ENCODE peak calls at places on chromosomes 13 and 19, in four cellular contexts. R is ovary, A is heart left ventricle, Y is PC-3. D is an unnamed sample.

GRCh38 chr13:44762946-44763345 is 186.8 kb upstream of the TSC22D1 start:
- DNase-seq in R (no peak), Y (no peak), A (no peak), D (no peak)

GRCh38 chr13:47678201-47678963 is 322.7 kb downstream of the SUCLA2 start:
- DNase-seq in R (no peak), A (no peak), Y (no peak), D (no peak)

GRCh38 chr19:5547881-5548280 is 19.9 kb downstream of the TINCR start:
- DNase-seq in Y (peak; percentile 81), A (no peak), R (no peak), D (no peak)

GRCh38 chr13:42384265-42384664 is 112.3 kb downstream of the AKAP11 start:
- DNase-seq in A (no peak), Y (peak; percentile 59), R (no peak), D (no peak)

GRCh38 chr13:112102243-112102642 is 35.3 kb downstream of the SOX1 start:
- DNase-seq in A (no peak), R (no peak), Y (peak; percentile 6), D (peak; percentile 5)

GRCh38 chr13:43573787-43574562 is 212.8 kb downstream of the ENOX1 start:
- DNase-seq in R (no peak), Y (no peak), A (no peak), D (no peak)

GRCh38 chr13:21671793-21672680 is 1.2 kb downstream of the FGF9 start:
- DNase-seq in Y (no peak), A (no peak), R (no peak), D (no peak)

GRCh38 chr13:42592915-42593718 is 19.2 kb downstream of the TNFSF11 start:
- DNase-seq in Y (no peak), A (no peak), R (no peak), D (no peak)

GRCh38 chr13:95643814-95644598 is 500 bp downstream of the DZIP1 start:
- DNase-seq in A (peak; percentile 61), R (peak; percentile 51), Y (no peak), D (no peak)

GRCh38 chr19:31214086-31214485 is 135.2 kb downstream of the TSHZ3 start:
- DNase-seq in Y (peak; percentile 80), A (peak; percentile 71), R (no peak), D (peak; percentile 77)

GRCh38 chr13:99417151-99417820 is 84.0 kb upstream of the TM9SF2 start:
- DNase-seq in A (no peak), R (no peak), Y (no peak), D (no peak)

GRCh38 chr19:56079609-56080008 is 41.5 kb downstream of the ZNF787 start:
- DNase-seq in A (no peak), Y (no peak), R (no peak), D (no peak)

GRCh38 chr13:32323912-32324311 is 8.6 kb downstream of the BRCA2 start:
- DNase-seq in R (no peak), Y (peak; percentile 57), A (no peak), D (no peak)

GRCh38 chr13:109835321-109835720 is 48.9 kb upstream of the IRS2 start:
- DNase-seq in R (no peak), Y (no peak), A (no peak), D (no peak)

GRCh38 chr13:91805605-91806004 is 407.2 kb downstream of the GPC5 start:
- DNase-seq in R (no peak), A (no peak), Y (peak; percentile 4), D (no peak)

GRCh38 chr19:42216653-42217521 is 590 bp downstream of the DEDD2 start:
- DNase-seq in A (peak; percentile 68), R (peak; percentile 69), Y (peak; percentile 15), D (no peak)

GRCh38 chr19:3047307-3048189 is 14.7 kb downstream of the TLE5 start:
- DNase-seq in Y (peak; percentile 58), R (peak; percentile 88), A (peak; percentile 86), D (peak; percentile 96)

GRCh38 chr19:46076951-46077814 is 36.4 kb upstream of the IGFL4 start:
- DNase-seq in Y (peak; percentile 81), A (no peak), R (no peak), D (no peak)

GRCh38 chr13:62482351-62482750 is 1066.7 kb upstream of the PCDH20 start:
- DNase-seq in Y (peak; percentile 15), R (no peak), A (no peak), D (no peak)

GRCh38 chr13:49620170-49620621 is 8.1 kb upstream of the ARL11 start:
- DNase-seq in R (no peak), Y (no peak), A (no peak), D (no peak)

GRCh38 chr19:42114412-42114811 is 17.8 kb downstream of the POU2F2 start:
- DNase-seq in Y (no peak), A (no peak), R (no peak), D (no peak)

GRCh38 chr13:95418946-95419345 is 117.7 kb upstream of the ABCC4 start:
- DNase-seq in Y (no peak), R (no peak), A (no peak), D (no peak)

GRCh38 chr13:34128661-34129060 is 310.7 kb downstream of the RFC3 start:
- DNase-seq in R (no peak), A (no peak), Y (peak; percentile 68), D (no peak)

GRCh38 chr19:41437944-41438574 is 1.7 kb downstream of the DMAC2 start:
- DNase-seq in R (no peak), A (no peak), Y (no peak), D (no peak)

GRCh38 chr13:79533781-79534400 is 52.9 kb downstream of the NDFIP2 start:
- DNase-seq in R (no peak), Y (no peak), A (no peak), D (no peak)

GRCh38 chr13:107960301-107960700 is 255.0 kb downstream of the LIG4 start:
- DNase-seq in A (no peak), Y (no peak), R (no peak), D (no peak)

GRCh38 chr13:33119886-33120543 is 103.8 kb downstream of the KL start:
- DNase-seq in R (no peak), Y (peak; percentile 96), A (no peak), D (no peak)

GRCh38 chr13:45055198-45055901 is 65.0 kb upstream of the GTF2F2 start:
- DNase-seq in Y (peak; percentile 93), R (no peak), A (no peak), D (no peak)

GRCh38 chr19:1324792-1325567 is 39.3 kb downstream of the EFNA2 start:
- DNase-seq in R (peak; percentile 66), A (no peak), Y (peak; percentile 63), D (peak; percentile 83)

GRCh38 chr19:42512743-42513304 is 15.5 kb downstream of the CEACAM1 start:
- DNase-seq in A (no peak), R (no peak), Y (no peak), D (no peak)

GRCh38 chr13:91169641-91170040 is 177.8 kb upstream of the MIR17HG start:
- DNase-seq in R (no peak), A (no peak), Y (no peak), D (no peak)

GRCh38 chr19:29881386-29881785 is 60.7 kb upstream of the URI1 start:
- DNase-seq in R (no peak), Y (peak; percentile 34), A (no peak), D (no peak)

GRCh38 chr13:46665243-46665629 is 112.3 kb downstream of the LRCH1 start:
- DNase-seq in Y (no peak), R (no peak), A (no peak), D (no peak)

GRCh38 chr13:29260684-29261083 is 334.8 kb downstream of the SLC7A1 start:
- DNase-seq in R (no peak), Y (no peak), A (no peak), D (no peak)

GRCh38 chr13:43305416-43305815 is 282.0 kb downstream of the DNAJC15 start:
- DNase-seq in Y (peak; percentile 56), A (no peak), R (no peak), D (no peak)

GRCh38 chr19:54188224-54188871 is 1.0 kb downstream of the MBOAT7 start:
- DNase-seq in R (peak; percentile 49), Y (peak; percentile 54), A (no peak), D (no peak)

GRCh38 chr19:17448190-17448967 is at the start of gene TMEM221:
- DNase-seq in Y (peak; percentile 54), R (peak; percentile 71), A (peak; percentile 77), D (peak; percentile 66)
- TF ChIP-seq CTCF in Y (peak; percentile 66), R (peak; percentile 58), A (peak; percentile 44), D (peak; percentile 68)

DNA sequence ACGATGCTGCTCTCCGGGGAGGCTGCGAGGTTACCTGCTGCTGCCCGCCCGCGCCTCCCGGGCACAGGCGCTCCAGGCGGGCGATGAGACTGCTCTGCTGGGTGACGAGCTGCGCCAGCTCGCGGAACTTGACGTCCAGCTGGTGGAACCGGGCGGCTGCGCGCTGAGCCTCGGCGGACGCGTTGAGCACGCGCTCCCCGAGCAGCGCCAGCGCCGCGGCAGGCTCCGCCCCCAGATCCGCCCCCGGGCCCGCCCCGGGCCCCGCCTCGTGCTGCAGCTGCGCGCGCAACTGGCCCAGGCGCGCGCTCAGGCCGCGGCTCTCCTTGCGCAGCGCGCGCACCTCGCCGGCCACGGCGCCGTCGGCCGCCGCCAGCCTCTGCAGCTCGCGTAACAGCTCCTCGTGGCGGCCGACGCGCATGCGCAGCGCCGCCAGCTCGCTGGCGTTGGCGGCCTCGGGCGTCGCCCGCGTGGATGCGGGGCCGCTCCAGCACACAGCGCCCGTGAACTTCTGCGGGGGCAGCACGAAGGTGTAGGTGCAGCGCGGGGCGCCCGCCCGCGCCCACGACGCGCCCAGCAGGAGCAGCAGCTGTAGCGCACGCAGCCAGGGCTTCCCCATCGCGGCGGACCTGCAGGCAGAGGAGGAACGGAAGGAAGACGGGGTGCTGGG is 6.4 kb downstream of the ANGPTL6 start:
- DNase-seq in Y (peak; percentile 99), R (peak; percentile 89), A (peak; percentile 96), D (peak; percentile 88)
- H3K27ac ChIP-seq in Y (no peak overlapping the region), R (peak overlapping the region; percentile 26), A (peak overlapping the region; percentile 83), D (peak overlapping the region; percentile 71)

GRCh38 chr19:4059931-4060620 is 6.6 kb downstream of the ZBTB7A start:
- DNase-seq in Y (no peak), A (peak; percentile 86), R (peak; percentile 72), D (no peak)

GRCh38 chr19:4059493-4059880 is 7.2 kb downstream of the ZBTB7A start:
- DNase-seq in A (no peak), Y (no peak), R (peak; percentile 49), D (no peak)

GRCh38 chr19:4058696-4059492 is 7.8 kb downstream of the ZBTB7A start:
- DNase-seq in A (no peak), Y (no peak), R (peak; percentile 48), D (no peak)

GRCh38 chr19:4060621-4061177 is 6.0 kb downstream of the ZBTB7A start:
- DNase-seq in A (no peak), Y (no peak), R (no peak), D (no peak)

GRCh38 chr19:4057913-4058695 is 8.6 kb downstream of the ZBTB7A start:
- DNase-seq in R (peak; percentile 86), A (peak; percentile 91), Y (peak; percentile 77), D (peak; percentile 94)
- TF ChIP-seq CTCF in R (no peak), A (no peak), Y (peak; percentile 35), D (peak; percentile 28)

GRCh38 chr13:24033527-24034302 is 126.8 kb upstream of the SPATA13 start:
- DNase-seq in R (no peak), A (no peak), Y (no peak), D (no peak)
- H3K27ac ChIP-seq in R (peak overlapping the region; percentile 65), A (peak overlapping the region; percentile 30), Y (no peak overlapping the region), D (peak overlapping the region; percentile 37)

GRCh38 chr13:102117175-102117830 is 284.5 kb downstream of the FGF14 start:
- DNase-seq in Y (no peak), A (no peak), R (no peak), D (no peak)
- TF ChIP-seq CTCF in Y (no peak), A (no peak), R (no peak), D (no peak)